ENCODE peak calls at places on chromosomes 11 and 22, in five cellular contexts. B is cardiac fibroblast, D is astrocyte of the cerebellum, Z is body of pancreas, S is ovary. N is an unnamed sample.

GRCh38 chr22:30781271-30781875 is 86.7 kb downstream of the OSBP2 start:
- DNase-seq in B (no peak), D (no peak), Z (no peak), S (no peak), N (no peak)

GRCh38 chr11:38274031-38274430 is 1676.0 kb upstream of the RAG2 start:
- DNase-seq in B (peak), D (peak), Z (no peak), S (no peak), N (peak)

GRCh38 chr11:28674432-28675076 is 566.4 kb downstream of the METTL15 start:
- DNase-seq in B (peak), D (no peak), Z (no peak), S (no peak), N (peak)

GRCh38 chr22:33803371-33803770 is 116.9 kb downstream of the LARGE1 start:
- DNase-seq in B (peak), D (peak), Z (no peak), S (no peak), N (peak)

GRCh38 chr11:32029721-32030120 is 61.2 kb upstream of the RCN1 start:
- DNase-seq in B (peak), D (no peak), Z (no peak), S (no peak), N (no peak)

GRCh38 chr11:112627588-112628045 is 333.6 kb upstream of the NCAM1 start:
- DNase-seq in B (no peak), D (no peak), Z (no peak), S (no peak), N (no peak)

GRCh38 chr22:24471570-24471969 is 23.6 kb upstream of the UPB1 start:
- DNase-seq in B (peak), D (peak), Z (no peak), S (peak), N (peak)

GRCh38 chr11:18490319-18490718 is 34.7 kb downstream of the LDHAL6A start:
- DNase-seq in B (no peak), D (no peak), Z (no peak), S (no peak), N (no peak)

GRCh38 chr22:41775976-41776375 is 24.5 kb upstream of the CCDC134 start:
- DNase-seq in B (no peak), D (no peak), Z (no peak), S (no peak), N (no peak)

GRCh38 chr11:123357990-123358827 is 71.9 kb upstream of the GRAMD1B start:
- DNase-seq in B (peak), D (no peak), Z (no peak), S (no peak), N (peak)

GRCh38 chr11:12280838-12281565 is 96.4 kb upstream of the PARVA start:
- DNase-seq in B (no peak), D (no peak), Z (no peak), S (no peak), N (no peak)

GRCh38 chr22:50562523-50563409 is at the start of gene SYCE3:
- DNase-seq in B (peak), D (peak), Z (peak), S (peak), N (peak)

GRCh38 chr11:13031349-13031748 is 22.2 kb downstream of the RASSF10 start:
- DNase-seq in B (no peak), D (no peak), Z (no peak), S (no peak), N (no peak)

GRCh38 chr11:105244157-105244820 is 104.7 kb upstream of the CARD18 start:
- DNase-seq in B (peak), D (peak), Z (no peak), S (no peak), N (peak)

GRCh38 chr22:43273902-43274484 is 69.2 kb downstream of the SCUBE1 start:
- DNase-seq in B (peak), D (peak), Z (peak), S (peak), N (peak)

GRCh38 chr11:14193644-14194043 is 165.3 kb downstream of the RRAS2 start:
- DNase-seq in B (no peak), D (no peak), Z (no peak), S (no peak), N (no peak)

GRCh38 chr11:37963440-37963839 is 1365.4 kb upstream of the RAG2 start:
- DNase-seq in B (no peak), D (no peak), Z (no peak), S (no peak), N (no peak)

GRCh38 chr11:79308429-79308828 is 132.4 kb downstream of the TENM4 start:
- DNase-seq in B (no peak), D (no peak), Z (no peak), S (no peak), N (no peak)

GRCh38 chr11:1122356-1123002 is 35.3 kb upstream of the MUC5AC start:
- DNase-seq in B (no peak), D (no peak), Z (no peak), S (no peak), N (no peak)

GRCh38 chr11:130634981-130635473 is 186.6 kb downstream of the ADAMTS15 start:
- DNase-seq in B (peak), D (peak), Z (no peak), S (no peak), N (peak)

GRCh38 chr11:69996451-69996850 is 81.7 kb upstream of the ANO1 start:
- DNase-seq in B (no peak), D (no peak), Z (no peak), S (no peak), N (no peak)

GRCh38 chr11:6249822-6250555 is 9.6 kb upstream of the CCKBR start:
- DNase-seq in B (peak), D (peak), Z (peak), S (peak), N (peak)

GRCh38 chr11:119619665-119620064 is 109.3 kb downstream of the NECTIN1 start:
- DNase-seq in B (no peak), D (no peak), Z (no peak), S (no peak), N (no peak)

GRCh38 chr11:74090701-74091100 is 80.1 kb downstream of the C2CD3 start:
- DNase-seq in B (peak), D (peak), Z (no peak), S (no peak), N (peak)

GRCh38 chr22:46679711-46680269 is 58.3 kb downstream of the CERK start:
- DNase-seq in B (no peak), D (no peak), Z (no peak), S (no peak), N (no peak)

GRCh38 chr11:118797510-118797909 is 6.5 kb upstream of the DDX6 start:
- DNase-seq in B (no peak), D (no peak), Z (no peak), S (no peak), N (no peak)

GRCh38 chr22:19904174-19904856 is 37.3 kb upstream of the COMT start:
- DNase-seq in B (no peak), D (no peak), Z (no peak), S (no peak), N (no peak)

GRCh38 chr11:126991596-126991995 is 9.0 kb downstream of the KIRREL3 start:
- DNase-seq in B (peak), D (no peak), Z (no peak), S (no peak), N (peak)

GRCh38 chr11:126990716-126991480 is 9.7 kb downstream of the KIRREL3 start:
- DNase-seq in B (peak), D (no peak), Z (no peak), S (no peak), N (peak)

GRCh38 chr11:126993599-126993998 is 7.0 kb downstream of the KIRREL3 start:
- DNase-seq in B (no peak), D (no peak), Z (no peak), S (no peak), N (no peak)

GRCh38 chr11:126992065-126992803 is 8.3 kb downstream of the KIRREL3 start:
- DNase-seq in B (peak), D (peak), Z (no peak), S (no peak), N (peak)

GRCh38 chr11:126992804-126993111 is 7.8 kb downstream of the KIRREL3 start:
- DNase-seq in B (peak), D (peak), Z (no peak), S (no peak), N (peak)
- H3K4me3 ChIP-seq in B (no peak), D (no peak), Z (no peak), S (no peak), N (no peak)

DNA sequence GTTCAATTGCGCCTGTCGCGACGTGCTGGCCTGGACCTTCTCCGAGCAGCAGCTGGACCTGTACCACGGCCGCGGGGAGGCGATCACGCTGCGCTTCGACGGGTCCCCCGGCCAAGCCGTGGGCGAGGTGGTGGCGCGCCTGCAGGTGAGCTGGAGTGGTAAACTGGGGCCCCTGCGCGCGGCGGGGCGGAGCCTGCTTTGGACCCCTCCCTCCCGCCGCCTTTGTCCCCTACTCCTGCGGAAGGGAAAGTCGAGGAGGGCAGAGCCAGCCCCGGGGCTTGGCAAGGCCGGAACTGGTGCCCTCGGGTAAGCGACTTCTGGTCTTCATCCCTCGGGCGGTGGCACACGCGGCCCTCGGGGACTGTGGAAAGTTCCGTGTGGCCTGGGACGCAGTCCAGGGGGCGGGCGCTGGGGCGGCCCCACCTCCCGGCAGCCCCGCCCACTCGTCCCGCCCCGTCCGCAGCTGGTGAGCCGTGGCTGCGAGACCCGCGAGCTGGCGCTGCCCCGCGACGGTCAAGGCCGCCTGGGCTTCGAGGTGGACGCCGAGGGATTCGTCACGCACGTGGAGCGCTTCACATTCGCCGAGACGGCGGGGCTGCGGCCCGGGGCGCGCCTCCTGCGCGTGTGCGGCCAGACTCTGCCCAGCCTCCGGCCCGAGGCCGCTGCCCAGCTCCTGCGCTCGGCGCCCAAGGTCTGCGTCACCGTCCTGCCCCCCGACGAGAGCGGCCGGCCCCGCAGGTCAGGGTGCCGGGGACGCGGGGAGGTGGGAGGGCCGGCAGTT is 9.2 kb downstream of the SIPA1 start:
- DNase-seq in B (peak), D (no peak), Z (peak), S (peak), N (peak)
- TF ChIP-seq CTCF in B (no peak), D (no peak), Z (no peak), S (no peak), N (no peak)

DNA sequence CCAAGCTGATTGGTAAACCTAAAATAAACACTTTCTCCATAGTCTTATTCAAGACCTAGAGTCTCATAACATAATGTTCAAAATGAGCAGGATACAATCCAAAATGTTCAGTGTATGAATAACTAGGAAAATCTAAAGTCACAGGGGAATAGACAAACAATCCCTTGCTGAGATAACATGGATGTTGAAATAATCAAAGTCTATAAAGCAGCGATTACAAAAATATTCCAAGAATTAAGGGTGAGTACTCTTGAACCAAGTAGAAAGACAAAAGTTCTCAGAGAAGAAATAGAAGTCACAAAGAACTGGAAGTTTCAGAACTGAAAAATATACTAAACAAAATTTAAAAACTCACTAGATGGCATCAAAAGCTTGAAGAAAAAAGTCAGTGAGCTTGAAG is 561.0 kb downstream of the INSC start:
- DNase-seq in B (peak), D (no peak), Z (no peak), S (no peak), N (peak)
- H3K4me3 ChIP-seq in B (no peak), D (no peak), Z (no peak), S (no peak), N (no peak)

DNA sequence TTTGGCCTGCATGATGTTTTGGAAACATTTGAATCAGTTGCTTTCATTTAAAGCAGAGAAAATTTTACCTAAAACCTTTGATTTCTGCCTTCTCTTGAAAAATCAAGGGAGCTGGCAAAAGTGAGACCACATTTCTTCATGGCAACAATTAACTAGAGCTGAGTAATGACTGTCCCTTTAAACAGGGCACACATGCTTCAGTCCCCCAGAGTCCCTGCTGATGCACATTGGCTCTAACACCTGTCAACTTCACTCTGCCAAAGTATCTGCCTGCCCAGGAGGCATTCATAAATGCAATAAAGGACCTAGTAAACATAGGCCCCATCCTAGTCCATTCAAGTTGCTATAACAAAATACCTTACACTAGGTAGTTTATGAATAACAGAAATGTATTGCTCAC is 87.1 kb upstream of the LDLRAD3 start:
- DNase-seq in B (no peak), D (no peak), Z (no peak), S (no peak), N (no peak)
- TF ChIP-seq CTCF in B (no peak), D (no peak), Z (no peak), S (no peak), N (no peak)

GRCh38 chr22:45490836-45491235 is 11.8 kb upstream of the FBLN1 start:
- DNase-seq in B (no peak), D (no peak), Z (no peak), S (no peak), N (no peak)

GRCh38 chr22:45484742-45485141 is 17.9 kb upstream of the FBLN1 start:
- DNase-seq in B (no peak), D (no peak), Z (no peak), S (no peak), N (no peak)

GRCh38 chr22:45485271-45485670 is 17.4 kb upstream of the FBLN1 start:
- DNase-seq in B (no peak), D (no peak), Z (no peak), S (no peak), N (no peak)

GRCh38 chr22:45491841-45492240 is 10.8 kb upstream of the FBLN1 start:
- DNase-seq in B (no peak), D (no peak), Z (no peak), S (no peak), N (no peak)

DNA sequence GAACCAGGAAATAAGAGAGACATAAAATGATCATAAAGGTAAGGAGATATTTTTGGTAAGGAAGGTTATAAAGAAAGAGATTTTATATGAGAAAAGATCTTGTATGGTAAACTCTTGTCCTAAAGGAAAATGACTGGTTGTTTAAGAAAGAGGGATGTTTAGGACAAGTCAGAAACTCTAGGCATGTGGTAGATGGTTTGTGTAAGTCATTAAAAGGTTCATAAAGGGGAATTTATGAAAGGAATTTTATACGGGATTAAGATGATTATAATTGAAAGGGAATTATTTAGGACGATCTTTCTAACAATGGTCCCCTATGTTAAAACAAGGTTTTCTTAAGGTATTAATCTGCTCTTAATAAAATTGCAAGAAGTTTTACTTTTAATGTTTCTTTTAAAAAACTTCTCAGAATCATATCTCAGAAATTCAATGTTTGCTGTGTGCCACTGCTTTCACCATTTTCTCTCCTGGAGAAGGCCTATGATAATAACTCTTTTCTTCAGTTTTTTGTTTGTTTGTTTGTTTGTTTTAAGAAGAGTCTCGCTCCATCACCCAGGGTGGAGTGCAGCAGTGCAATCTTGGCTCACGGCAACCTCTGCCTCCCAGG is 13.8 kb upstream of the FBLN1 start:
- DNase-seq in B (no peak), D (no peak), Z (no peak), S (no peak), N (no peak)
- H3K4me3 ChIP-seq in B (no peak), D (no peak), Z (no peak), S (no peak), N (no peak)

DNA sequence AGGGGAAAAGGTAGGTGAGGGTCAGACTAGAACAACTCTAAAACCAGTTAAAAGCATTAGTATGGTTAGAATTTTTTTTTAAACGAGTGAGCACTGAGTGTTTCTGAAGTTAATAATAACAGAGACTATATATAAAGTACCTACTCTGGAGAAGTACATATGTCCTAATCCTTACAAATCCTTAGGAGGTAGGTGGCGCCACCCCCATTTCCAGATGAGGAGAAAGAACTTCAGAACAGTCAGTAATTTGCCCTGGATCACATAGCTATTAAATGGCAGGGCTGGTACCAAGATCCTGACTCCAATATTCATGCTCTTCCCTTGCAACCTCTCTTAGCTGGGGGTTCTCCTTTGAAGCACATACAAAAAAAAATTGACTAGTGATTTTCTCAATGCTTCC is 80.5 kb downstream of the CLPB start:
- DNase-seq in B (peak), D (no peak), Z (no peak), S (no peak), N (peak)
- TF ChIP-seq CTCF in B (peak), D (peak), Z (no peak), S (no peak), N (peak)